ENCODE peak calls at places on chromosomes 5 and 9, in ten cellular contexts. M is H9; O is AG08395; F is body of pancreas; J is activated gamma-delta T cell; Z is HTR-8/SVneo; W is stimulated activated CD8-positive, alpha-beta memory T cell treated with anti-CD3 and anti-CD28 coated beads, Interleukin-7, amount 100 ng/mL, for 24 hours; Y is RWPE1; N is left ventricle myocardium superior; K is hippocampal formation. P is an unnamed sample.

GRCh38 chr5:74576941-74577456 is 63.5 kb downstream of the ENC1 start:
- DNase-seq in Z (peak; percentile 36), O (peak; percentile 61), J (no peak), N (no peak), K (no peak), M (no peak), Y (no peak), F (no peak), W (no peak), P (no peak)

GRCh38 chr9:86250123-86250522 is 9.3 kb downstream of the C9orf153 start:
- DNase-seq in W (no peak), N (no peak), J (no peak), Z (no peak), O (no peak), M (no peak), K (no peak), F (no peak), Y (no peak), P (no peak)

GRCh38 chr5:168575391-168576372 is 3.5 kb downstream of the PANK3 start:
- DNase-seq in F (no peak), N (no peak), W (no peak), K (no peak), Z (no peak), Y (no peak), M (no peak), O (no peak), J (no peak), P (no peak)

GRCh38 chr9:119677811-119678530 is 308.7 kb upstream of the BRINP1 start:
- DNase-seq in N (no peak), W (no peak), Z (no peak), O (no peak), F (peak; percentile 7), Y (no peak), M (no peak), J (no peak), K (no peak), P (no peak)

GRCh38 chr9:85332487-85332886 is 409.3 kb downstream of the AGTPBP1 start:
- DNase-seq in Y (peak; percentile 43), K (no peak), F (no peak), O (no peak), N (no peak), Z (no peak), M (peak; percentile 75), W (no peak), J (no peak), P (no peak)

GRCh38 chr9:18405240-18405639 is 68.7 kb upstream of the ADAMTSL1 start:
- DNase-seq in M (no peak), W (no peak), N (no peak), F (no peak), O (peak; percentile 65), J (no peak), Z (peak; percentile 1), Y (peak; percentile 3), K (no peak), P (no peak)

GRCh38 chr9:110835859-110836271 is 167.3 kb downstream of the MUSK start:
- DNase-seq in N (no peak), F (no peak), M (no peak), O (peak; percentile 53), K (no peak), Y (no peak), W (no peak), Z (peak; percentile 18), J (no peak), P (no peak)

GRCh38 chr5:160197341-160198147 is 31.8 kb upstream of the FABP6 start:
- DNase-seq in K (no peak), Z (no peak), N (peak; percentile 47), J (no peak), F (no peak), O (no peak), Y (no peak), M (peak; percentile 60), W (no peak), P (no peak)

GRCh38 chr5:145587308-145588071 is 247.7 kb downstream of the PRELID2 start:
- DNase-seq in Z (peak; percentile 20), F (no peak), K (no peak), J (no peak), O (peak; percentile 85), M (no peak), N (no peak), W (no peak), Y (peak; percentile 63), P (no peak)

GRCh38 chr9:76191493-76191892 is 202.7 kb downstream of the RFK start:
- DNase-seq in W (no peak), J (no peak), Z (no peak), K (no peak), F (no peak), M (no peak), Y (no peak), O (no peak), N (no peak), P (no peak)

GRCh38 chr9:95874303-95874988 is 1.0 kb upstream of the ERCC6L2 start:
- DNase-seq in F (no peak), K (no peak), W (no peak), O (peak; percentile 20), Y (peak; percentile 26), N (no peak), Z (no peak), J (no peak), M (no peak), P (no peak)

GRCh38 chr5:83265318-83265717 is 188.0 kb downstream of the XRCC4 start:
- DNase-seq in N (no peak), Z (no peak), W (no peak), M (no peak), O (no peak), F (peak; percentile 61), Y (peak; percentile 18), J (no peak), K (no peak), P (no peak)

GRCh38 chr5:91794856-91795548 is 411.9 kb upstream of the ARRDC3 start:
- DNase-seq in K (no peak), Z (no peak), W (no peak), Y (no peak), M (no peak), N (no peak), J (no peak), F (no peak), O (no peak), P (no peak)

GRCh38 chr9:111197251-111197650 is 132.8 kb downstream of the OR2K2 start:
- DNase-seq in O (no peak), J (no peak), W (no peak), M (no peak), Y (no peak), K (no peak), N (no peak), Z (no peak), F (no peak), P (no peak)

GRCh38 chr5:104189909-104190308 is 627.3 kb upstream of the NUDT12 start:
- DNase-seq in J (no peak), W (no peak), Z (peak; percentile 39), F (no peak), K (no peak), M (no peak), N (no peak), Y (peak; percentile 32), O (no peak), P (no peak)

GRCh38 chr9:130321539-130321938 is 56.0 kb downstream of the HMCN2 start:
- DNase-seq in O (no peak), K (no peak), Z (no peak), N (no peak), W (no peak), F (no peak), Y (no peak), J (no peak), M (no peak), P (no peak)

GRCh38 chr5:143976055-143976454 is 164.1 kb downstream of the HMHB1 start:
- DNase-seq in M (no peak), N (no peak), K (no peak), O (peak; percentile 13), W (no peak), F (no peak), Z (no peak), J (no peak), Y (no peak), P (no peak)

GRCh38 chr5:103461223-103461622 is 101.4 kb downstream of the NUDT12 start:
- DNase-seq in O (peak; percentile 75), Y (no peak), W (no peak), F (no peak), N (no peak), M (no peak), K (no peak), J (no peak), Z (peak; percentile 41), P (no peak)

GRCh38 chr9:88733651-88734470 is 198.9 kb downstream of the NXNL2 start:
- DNase-seq in K (no peak), O (peak; percentile 50), F (peak; percentile 18), M (no peak), Y (peak; percentile 46), N (peak; percentile 89), J (no peak), W (no peak), Z (no peak), P (no peak)

GRCh38 chr5:75058986-75059508 is 6.7 kb upstream of the GCNT4 start:
- DNase-seq in N (no peak), Y (no peak), W (no peak), J (no peak), K (no peak), M (no peak), O (no peak), Z (no peak), F (no peak), P (no peak)

GRCh38 chr5:32572778-32573480 is 12.4 kb upstream of the SUB1 start:
- DNase-seq in W (no peak), F (no peak), Y (no peak), J (no peak), M (no peak), K (no peak), O (no peak), N (no peak), Z (no peak), P (no peak)

GRCh38 chr5:150317048-150318003 is 14.6 kb upstream of the ARSI start:
- DNase-seq in O (peak; percentile 94), M (peak; percentile 55), F (no peak), J (no peak), K (no peak), W (no peak), Y (peak; percentile 98), Z (peak; percentile 95), N (no peak), P (no peak)

GRCh38 chr5:113266227-113266912 is 168.4 kb downstream of the TSSK1B start:
- DNase-seq in O (no peak), J (no peak), N (no peak), W (no peak), K (no peak), F (no peak), M (no peak), Z (no peak), Y (peak; percentile 54), P (no peak)

GRCh38 chr9:86721843-86722705 is 225.2 kb downstream of the GAS1 start:
- DNase-seq in J (no peak), O (peak; percentile 85), Y (peak; percentile 81), F (peak; percentile 65), K (no peak), W (no peak), M (no peak), Z (peak; percentile 26), N (no peak), P (peak; percentile 21)

GRCh38 chr5:124743534-124744169 is 2.8 kb downstream of the ZNF608 start:
- DNase-seq in K (no peak), Y (no peak), Z (no peak), W (no peak), J (no peak), F (peak; percentile 41), O (no peak), M (no peak), N (no peak), P (no peak)

GRCh38 chr9:71352837-71353236 is 231.4 kb upstream of the TRPM3 start:
- DNase-seq in Z (no peak), F (peak; percentile 20), W (no peak), N (no peak), J (no peak), K (no peak), M (no peak), O (no peak), Y (no peak), P (no peak)

GRCh38 chr5:142065273-142065672 is 43.3 kb upstream of the NDFIP1 start:
- DNase-seq in K (peak; percentile 44), N (no peak), J (no peak), F (peak; percentile 16), Y (no peak), M (no peak), O (no peak), Z (no peak), W (no peak), P (no peak)

GRCh38 chr5:126988021-126988569 is 42.3 kb downstream of the MARCHF3 start:
- DNase-seq in J (no peak), F (no peak), W (no peak), N (no peak), K (no peak), O (no peak), Z (no peak), M (no peak), Y (no peak), P (no peak)

P was measured in right lobe of liver.